ENCODE peak calls at places on chromosome 7, in seven cellular contexts. U is cerebellum, E is kidney tubule cell, K is HT1080, V is germinal center, H is NCI-H2107, T is colonic mucosa. L is an unnamed sample.

GRCh38 chr7:77368974-77369373 is 47.2 kb downstream of the GSAP start:
- DNase-seq in U (no peak), E (no peak), V (no peak), T (no peak), K (no peak), H (no peak), L (no peak)

GRCh38 chr7:39085189-39085588 is 107.5 kb downstream of the POU6F2 start:
- DNase-seq in V (no peak), U (no peak), E (no peak), H (no peak), T (no peak), K (no peak), L (no peak)

GRCh38 chr7:47474937-47475879 is 106.7 kb downstream of the TNS3 start:
- DNase-seq in V (no peak), K (peak), T (peak), E (peak), H (peak), U (no peak), L (no peak)

GRCh38 chr7:106450716-106451115 is 165.9 kb upstream of the NAMPT start:
- DNase-seq in H (no peak), K (no peak), T (no peak), U (no peak), V (no peak), E (no peak), L (no peak)

GRCh38 chr7:132234751-132235150 is 341.5 kb downstream of the PLXNA4 start:
- DNase-seq in K (no peak), U (no peak), V (no peak), H (no peak), E (peak), T (no peak), L (no peak)

GRCh38 chr7:115088938-115089337 is 167.0 kb downstream of the MDFIC start:
- DNase-seq in E (no peak), U (no peak), K (no peak), H (no peak), V (no peak), T (no peak), L (no peak)

GRCh38 chr7:36967387-36967786 is 243.1 kb upstream of the AOAH start:
- DNase-seq in T (peak), E (peak), V (peak), K (peak), H (no peak), U (peak), L (no peak)

GRCh38 chr7:129343099-129343700 is 91.0 kb upstream of the STRIP2 start:
- DNase-seq in U (peak), T (peak), H (peak), E (peak), V (peak), K (peak), L (peak)

GRCh38 chr7:45924283-45924682 is 3.2 kb upstream of the IGFBP3 start:
- DNase-seq in T (no peak), V (no peak), E (peak), K (peak), U (no peak), H (no peak), L (no peak)

GRCh38 chr7:117588352-117588794 is 108.5 kb downstream of the CFTR start:
- DNase-seq in K (peak), H (no peak), E (peak), T (no peak), U (no peak), V (no peak), L (no peak)

GRCh38 chr7:33774762-33775523 is 130.4 kb upstream of the BMPER start:
- DNase-seq in V (no peak), T (peak), H (no peak), K (no peak), U (no peak), E (peak), L (no peak)

GRCh38 chr7:30694774-30695721 is 12.8 kb upstream of the CRHR2 start:
- DNase-seq in E (no peak), U (no peak), V (no peak), H (no peak), K (no peak), T (no peak), L (no peak)

GRCh38 chr7:138449580-138449979 is 10.5 kb upstream of the TRIM24 start:
- DNase-seq in T (no peak), H (no peak), K (no peak), V (peak), U (no peak), E (no peak), L (no peak)

GRCh38 chr7:91325731-91326130 is 61.5 kb downstream of the FZD1 start:
- DNase-seq in V (no peak), E (peak), H (no peak), K (peak), U (no peak), T (no peak), L (no peak)

GRCh38 chr7:13792208-13792607 is 197.3 kb downstream of the ETV1 start:
- DNase-seq in H (no peak), K (no peak), V (no peak), T (no peak), E (no peak), U (no peak), L (no peak)

GRCh38 chr7:136023134-136023869 is 46.1 kb upstream of the MTPN start:
- DNase-seq in K (no peak), T (no peak), H (peak), V (no peak), U (no peak), E (no peak), L (no peak)

GRCh38 chr7:106824458-106824857 is 40.6 kb upstream of the PIK3CG start:
- DNase-seq in H (no peak), U (no peak), T (no peak), K (peak), E (peak), V (no peak), L (no peak)

GRCh38 chr7:154676422-154677073 is 326.4 kb downstream of the PAXIP1 start:
- DNase-seq in E (peak), H (no peak), K (peak), T (peak), U (no peak), V (no peak), L (no peak)